ENCODE peak calls at places on chromosomes 11 and 22, in five cellular contexts. G is keratinocyte, K is progenitor cell of endocrine pancreas, Z is stomach, F is Peyer's patch. C is an unnamed sample.

GRCh38 chr22:48711031-48711431 is 1116.6 kb downstream of the BRD1 start:
- DNase-seq in G (no peak), K (no peak), Z (no peak), F (peak), C (no peak)

GRCh38 chr11:12600829-12601228 is 73.4 kb upstream of the TEAD1 start:
- DNase-seq in G (no peak), K (no peak), Z (no peak), F (no peak), C (no peak)

GRCh38 chr11:68014157-68014965 is 4.2 kb downstream of the ALDH3B1 start:
- DNase-seq in G (no peak), K (no peak), Z (peak), F (peak), C (peak)

GRCh38 chr11:26801601-26802000 is 79.7 kb upstream of the SLC5A12 start:
- DNase-seq in G (no peak), K (no peak), Z (no peak), F (no peak), C (no peak)

GRCh38 chr22:40531951-40532900 is 104.3 kb downstream of the MRTFA start:
- DNase-seq in G (no peak), K (no peak), Z (no peak), F (no peak), C (no peak)

GRCh38 chr11:31690041-31690440 is 121.1 kb downstream of the PAX6 start:
- DNase-seq in G (no peak), K (no peak), Z (no peak), F (no peak), C (peak)

GRCh38 chr11:61732705-61733104 is 19.7 kb upstream of the MYRF start:
- DNase-seq in G (no peak), K (no peak), Z (no peak), F (no peak), C (no peak)

GRCh38 chr11:69644071-69644961 is 3.4 kb downstream of the CCND1 start:
- DNase-seq in G (no peak), K (no peak), Z (peak), F (peak), C (peak)

GRCh38 chr11:111561801-111562325 is 21.3 kb downstream of the LAYN start:
- DNase-seq in G (no peak), K (no peak), Z (no peak), F (no peak), C (peak)

GRCh38 chr11:116600930-116601329 is 171.9 kb downstream of the BUD13 start:
- DNase-seq in G (no peak), K (no peak), Z (no peak), F (no peak), C (no peak)

GRCh38 chr22:26086359-26086758 is 82.9 kb upstream of the SEZ6L start:
- DNase-seq in G (no peak), K (no peak), Z (no peak), F (no peak), C (no peak)

GRCh38 chr11:113184498-113184897 is 129.9 kb upstream of the TTC12 start:
- DNase-seq in G (peak), K (no peak), Z (no peak), F (no peak), C (peak)

GRCh38 chr22:29782061-29782845 is 15.1 kb downstream of the UQCR10 start:
- DNase-seq in G (no peak), K (no peak), Z (peak), F (peak), C (peak)

GRCh38 chr11:72954860-72955259 is 140.6 kb downstream of the ATG16L2 start:
- DNase-seq in G (no peak), K (no peak), Z (no peak), F (no peak), C (no peak)

GRCh38 chr22:47221840-47222615 is 459.6 kb downstream of the TBC1D22A start:
- DNase-seq in G (no peak), K (peak), Z (no peak), F (no peak), C (no peak)

GRCh38 chr22:24727218-24727851 is 47.2 kb downstream of the PIWIL3 start:
- DNase-seq in G (no peak), K (no peak), Z (peak), F (no peak), C (peak)

GRCh38 chr11:45180888-45181594 is 34.6 kb downstream of the PRDM11 start:
- DNase-seq in G (no peak), K (peak), Z (peak), F (peak), C (peak)

GRCh38 chr11:122202161-122202950 is 86.3 kb upstream of the BLID start:
- DNase-seq in G (no peak), K (no peak), Z (no peak), F (no peak), C (peak)

GRCh38 chr11:128949791-128950454 is 7.3 kb upstream of the TP53AIP1 start:
- DNase-seq in G (no peak), K (no peak), Z (no peak), F (no peak), C (peak)

GRCh38 chr11:73566977-73567755 is 30.7 kb downstream of the FAM168A start:
- DNase-seq in G (no peak), K (no peak), Z (no peak), F (no peak), C (peak)

GRCh38 chr11:115317428-115318185 is 186.6 kb downstream of the CADM1 start:
- DNase-seq in G (no peak), K (no peak), Z (no peak), F (no peak), C (no peak)

GRCh38 chr22:39656495-39657490 is 86.2 kb downstream of the CACNA1I start:
- DNase-seq in G (no peak), K (no peak), Z (no peak), F (no peak), C (no peak)

GRCh38 chr11:70582886-70583641 is 184.7 kb downstream of the CTTN start:
- DNase-seq in G (no peak), K (no peak), Z (no peak), F (no peak), C (no peak)

GRCh38 chr22:29726512-29727247 is 6.9 kb downstream of the CABP7 start:
- DNase-seq in G (no peak), K (no peak), Z (no peak), F (no peak), C (no peak)

GRCh38 chr22:17803871-17804270 is 29.6 kb upstream of the BID start:
- DNase-seq in G (no peak), K (no peak), Z (no peak), F (no peak), C (no peak)

GRCh38 chr11:57406337-57406904 is 16.0 kb upstream of the PRG2 start:
- DNase-seq in G (no peak), K (no peak), Z (no peak), F (no peak), C (peak)

GRCh38 chr11:37141707-37142106 is 543.7 kb upstream of the RAG2 start:
- DNase-seq in G (no peak), K (no peak), Z (no peak), F (no peak), C (no peak)

GRCh38 chr11:78954261-78954660 is 379.6 kb upstream of the NARS2 start:
- DNase-seq in G (no peak), K (no peak), Z (no peak), F (no peak), C (no peak)

GRCh38 chr11:72930011-72930410 is 115.8 kb downstream of the ATG16L2 start:
- DNase-seq in G (no peak), K (no peak), Z (no peak), F (no peak), C (peak)

DNA sequence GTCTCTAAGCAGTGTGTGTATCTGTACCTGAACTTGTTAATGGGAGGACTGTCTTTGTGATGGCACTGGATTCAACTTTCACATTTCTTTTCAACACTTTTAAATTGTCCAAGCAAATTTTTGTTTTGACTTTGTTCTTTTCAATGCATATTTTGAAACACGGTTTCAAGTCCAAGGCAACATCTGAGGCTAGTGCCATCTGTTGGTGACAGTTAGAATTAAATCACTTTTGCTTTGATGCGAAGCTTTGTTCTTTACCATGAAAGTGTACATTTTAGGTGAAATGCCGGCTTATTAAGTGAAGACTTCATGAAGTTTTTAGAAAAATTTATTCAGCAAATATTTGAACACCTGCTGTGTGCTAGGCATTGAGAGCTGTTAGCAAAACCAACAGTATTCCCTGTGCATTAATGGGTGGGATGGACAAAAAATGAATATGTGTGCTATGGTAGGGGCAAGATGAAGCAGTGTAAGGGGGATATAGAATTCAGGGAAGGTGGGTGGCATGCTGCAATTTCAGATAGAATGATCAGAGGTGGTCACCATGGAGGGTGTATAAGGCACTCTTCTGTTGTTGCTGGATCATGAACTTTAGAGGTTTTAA is 70.2 kb downstream of the DDX10 start:
- DNase-seq in G (no peak), K (no peak), Z (no peak), F (no peak), C (peak)
- TF ChIP-seq CTCF in G (peak), K (peak), Z (no peak), F (peak), C (peak)

DNA sequence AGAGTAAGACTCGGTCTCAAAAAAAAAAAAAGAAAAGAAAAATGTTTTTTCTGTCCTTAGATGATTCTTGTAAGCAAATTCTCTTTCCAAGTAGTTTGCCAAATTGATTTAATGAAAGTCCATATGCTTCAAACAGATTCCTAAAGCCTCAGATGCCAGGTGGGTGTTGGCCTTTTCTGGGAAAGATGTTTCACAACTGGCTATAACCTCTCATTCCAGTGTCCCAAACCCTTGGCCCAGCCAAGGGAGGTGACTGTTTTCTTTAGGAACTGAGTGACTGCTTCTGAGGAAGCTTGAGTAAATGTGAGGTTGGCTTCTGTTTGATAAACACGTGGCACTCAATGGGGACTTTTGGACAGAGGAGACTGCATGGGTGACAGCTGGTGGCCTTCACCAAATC is 27.5 kb downstream of the MMP27 start:
- DNase-seq in G (no peak), K (no peak), Z (no peak), F (no peak), C (no peak)
- TF ChIP-seq CTCF in G (no peak), K (no peak), Z (no peak), F (no peak), C (no peak)

DNA sequence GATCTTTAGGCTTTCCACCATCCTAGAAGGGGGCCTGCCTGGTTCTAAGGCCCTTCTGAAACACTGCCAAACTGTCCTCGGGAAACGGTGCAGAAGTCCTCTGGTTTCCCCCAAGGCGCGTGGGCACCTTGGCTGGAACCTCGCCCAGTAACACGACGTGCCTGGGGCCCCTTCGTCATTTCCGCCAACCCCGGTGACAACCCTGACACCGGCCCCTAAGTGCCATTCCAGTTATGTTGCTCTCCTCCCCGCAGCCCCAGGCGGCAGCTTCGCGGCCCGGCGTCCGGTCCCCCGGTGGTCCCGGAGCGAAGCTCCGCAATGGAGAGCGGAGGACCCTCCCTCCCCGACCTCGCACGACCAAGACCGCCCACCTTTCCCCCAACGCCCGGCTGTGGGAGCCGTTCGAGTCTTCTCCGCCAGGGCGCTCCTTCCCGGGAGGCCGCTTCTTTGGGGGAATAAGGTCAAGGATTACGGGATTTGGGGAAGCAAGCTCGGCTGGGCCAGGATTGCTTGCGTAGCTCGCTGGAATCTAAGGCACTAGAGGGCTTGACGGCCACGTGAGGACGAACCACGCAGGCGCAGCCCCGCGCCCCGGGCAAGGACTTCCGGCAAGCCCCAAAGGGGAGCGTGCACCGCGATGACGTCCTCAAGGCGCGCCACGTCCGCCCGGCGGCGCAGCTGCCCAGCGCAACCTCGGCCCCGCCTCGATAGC is 648 bp downstream of the RNH1 start:
- DNase-seq in G (peak), K (peak), Z (peak), F (peak), C (peak)
- TF ChIP-seq CTCF in G (no peak), K (peak), Z (no peak), F (peak), C (no peak)

GRCh38 chr11:843086-843704 is 543 bp downstream of the TSPAN4 start:
- DNase-seq in G (no peak), K (no peak), Z (no peak), F (no peak), C (no peak)
- TF ChIP-seq CTCF in G (no peak), K (peak), Z (no peak), F (no peak), C (no peak)

GRCh38 chr11:119015054-119015611 is 3.0 kb downstream of the RPS25 start:
- DNase-seq in G (no peak), K (no peak), Z (no peak), F (no peak), C (no peak)
- TF ChIP-seq CTCF in G (no peak), K (no peak), Z (no peak), F (no peak), C (no peak)

GRCh38 chr11:100865443-100865842 is 178.4 kb downstream of the ARHGAP42 start:
- DNase-seq in G (no peak), K (no peak), Z (no peak), F (no peak), C (no peak)

GRCh38 chr11:100866453-100866852 is 179.4 kb downstream of the ARHGAP42 start:
- DNase-seq in G (no peak), K (no peak), Z (no peak), F (no peak), C (no peak)

GRCh38 chr11:100860318-100860896 is 173.3 kb downstream of the ARHGAP42 start:
- DNase-seq in G (no peak), K (no peak), Z (no peak), F (no peak), C (no peak)

GRCh38 chr11:100861221-100861620 is 174.1 kb downstream of the ARHGAP42 start:
- DNase-seq in G (no peak), K (no peak), Z (peak), F (no peak), C (no peak)

GRCh38 chr11:100863080-100863581 is 176.0 kb downstream of the ARHGAP42 start:
- DNase-seq in G (no peak), K (no peak), Z (peak), F (no peak), C (peak)
- TF ChIP-seq CTCF in G (no peak), K (no peak), Z (no peak), F (no peak), C (no peak)

DNA sequence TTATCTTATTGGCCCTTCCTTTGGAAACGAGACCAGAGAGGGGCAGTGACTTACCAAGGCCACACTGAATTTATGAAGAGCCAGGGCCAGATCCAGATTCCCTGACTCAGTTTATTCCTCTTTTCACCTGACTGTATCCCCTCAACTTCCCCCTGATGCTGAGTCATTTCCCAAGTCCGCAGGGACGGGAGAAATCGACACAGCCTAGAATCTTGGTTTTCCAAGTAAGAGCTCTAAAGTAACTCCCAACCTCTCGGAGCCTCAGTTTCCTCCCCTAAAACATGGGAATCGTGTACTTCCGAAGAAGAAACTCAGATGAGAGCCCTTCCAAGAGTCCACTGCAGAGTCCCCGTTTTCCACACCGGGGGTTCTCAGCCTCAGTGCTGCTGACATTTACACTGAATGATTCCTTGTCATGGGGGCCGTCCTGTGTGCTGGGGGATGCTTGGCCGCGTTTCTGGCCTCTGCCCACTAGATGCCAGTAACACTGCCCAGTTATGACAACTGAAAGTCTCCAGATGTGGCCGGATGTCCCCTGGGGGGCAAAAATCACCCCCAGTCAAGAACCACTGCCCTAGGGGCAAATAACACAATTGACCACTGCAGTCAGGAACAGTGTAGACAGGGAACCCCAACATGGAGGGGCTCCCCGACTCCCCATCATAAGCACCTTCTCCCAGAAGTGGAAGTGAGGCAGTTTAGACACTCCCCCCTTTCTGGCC is 11.2 kb downstream of the MPST start:
- DNase-seq in G (no peak), K (no peak), Z (no peak), F (peak), C (no peak)
- TF ChIP-seq CTCF in G (no peak), K (no peak), Z (no peak), F (no peak), C (no peak)

DNA sequence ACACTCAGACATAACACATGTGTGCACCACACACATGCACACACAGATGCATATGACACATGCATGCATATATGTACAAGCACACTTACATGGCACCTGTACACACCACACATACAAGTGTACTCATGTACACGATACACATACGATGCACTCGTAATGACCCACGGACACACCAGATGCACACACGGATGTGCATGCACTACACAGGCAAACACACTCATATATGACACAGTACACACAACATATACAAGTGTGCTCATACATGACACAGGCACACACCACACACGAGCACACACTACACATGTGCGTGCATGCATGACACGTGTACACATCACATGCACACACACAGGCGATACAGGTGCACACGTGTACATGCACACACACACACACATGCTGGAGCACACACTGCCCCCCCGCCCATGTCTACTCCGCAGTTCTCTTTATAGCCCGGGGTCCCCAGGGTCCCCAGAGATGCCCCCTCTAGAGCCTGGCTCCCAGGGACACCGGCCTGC is 4.8 kb upstream of the TH start:
- DNase-seq in G (no peak), K (no peak), Z (no peak), F (no peak), C (no peak)
- TF ChIP-seq CTCF in G (no peak), K (no peak), Z (no peak), F (no peak), C (no peak)

GRCh38 chr22:32005453-32005852 is 37.6 kb upstream of the SLC5A1 start:
- DNase-seq in G (no peak), K (no peak), Z (no peak), F (no peak), C (peak)
- TF ChIP-seq CTCF in G (no peak), K (no peak), Z (no peak), F (peak), C (no peak)